ENCODE peak calls at places on chromosomes 13 and 19, in six cellular contexts. H is NCI-H2081 treated with DMSO at 0.1 percent for 48 hours, X is keratinocyte, Y is AG10803, Z is anterior cingulate cortex, N is activated T-helper 1 cell treated with Interleukin-2 at 50 U/mL for 16 hours. K is an unnamed sample.

GRCh38 chr19:29680447-29680846 is 15.2 kb downstream of the PLEKHF1 start:
- DNase-seq in H (no peak), X (no peak), Y (no peak), Z (peak), N (peak), K (no peak)

GRCh38 chr13:75715598-75716523 is 79.7 kb downstream of the LMO7 start:
- DNase-seq in H (no peak), X (no peak), Y (no peak), Z (no peak), N (no peak), K (peak)

GRCh38 chr19:2474232-2475017 is 1.5 kb upstream of the GADD45B start:
- DNase-seq in H (no peak), X (no peak), Y (peak), Z (peak), N (peak), K (peak)

GRCh38 chr19:46376241-46377153 is 29.6 kb downstream of the PPP5C start:
- DNase-seq in H (no peak), X (no peak), Y (no peak), Z (no peak), N (no peak), K (no peak)

GRCh38 chr13:75514080-75515040 is 23.3 kb downstream of the COMMD6 start:
- DNase-seq in H (no peak), X (no peak), Y (peak), Z (no peak), N (no peak), K (peak)

GRCh38 chr19:45769821-45770191 is 754 bp upstream of the SIX5 start:
- DNase-seq in H (no peak), X (no peak), Y (peak), Z (peak), N (no peak), K (peak)

GRCh38 chr19:48950830-48951519 is 3.7 kb upstream of the BAX start:
- DNase-seq in H (no peak), X (no peak), Y (no peak), Z (no peak), N (no peak), K (no peak)

GRCh38 chr13:46160474-46161066 is 21.4 kb downstream of the LCP1 start:
- DNase-seq in H (no peak), X (no peak), Y (peak), Z (no peak), N (no peak), K (peak)

GRCh38 chr13:73220966-73221720 is 162.3 kb downstream of the KLF5 start:
- DNase-seq in H (no peak), X (no peak), Y (no peak), Z (no peak), N (no peak), K (no peak)

GRCh38 chr13:50846861-50847475 is 3.5 kb upstream of the DLEU7 start:
- DNase-seq in H (no peak), X (no peak), Y (no peak), Z (no peak), N (no peak), K (no peak)

K was measured in cardiac fibroblast.